ENCODE peak calls at places on chromosome 5, in nine cellular contexts. One of them, this sample, is unnamed. For H3K36me3, the result is how much of the 10 kb centered on the place peaks cover.

GRCh38 chr5:74648835-74649286 is 8.3 kb upstream of the ENC1 start:
- DNase-seq in neural progenitor cell: peak
- DNase-seq in CD8-positive, alpha-beta T cell: peak
- DNase-seq in psoas muscle: no peak
- DNase-seq in brain microvascular endothelial cell: no peak
- DNase-seq in kidney epithelial cell: no peak
- DNase-seq in Peyer's patch: no peak
- DNase-seq in HepG2: peak
- DNase-seq in mammary epithelial cell: no peak
- DNase-seq in this sample: no peak

GRCh38 chr5:139262414-139263139 is 31.0 kb upstream of the MATR3 start:
- DNase-seq in neural progenitor cell: peak
- DNase-seq in CD8-positive, alpha-beta T cell: peak
- DNase-seq in psoas muscle: peak
- DNase-seq in brain microvascular endothelial cell: peak
- DNase-seq in kidney epithelial cell: no peak
- DNase-seq in Peyer's patch: peak
- DNase-seq in HepG2: peak
- DNase-seq in mammary epithelial cell: peak
- DNase-seq in this sample: peak

GRCh38 chr5:35129276-35129675 is 81.5 kb upstream of the AGXT2 start:
- DNase-seq in neural progenitor cell: no peak
- DNase-seq in CD8-positive, alpha-beta T cell: no peak
- DNase-seq in psoas muscle: no peak
- DNase-seq in brain microvascular endothelial cell: peak
- DNase-seq in kidney epithelial cell: no peak
- DNase-seq in Peyer's patch: no peak
- DNase-seq in HepG2: no peak
- DNase-seq in mammary epithelial cell: no peak
- DNase-seq in this sample: no peak

GRCh38 chr5:102114525-102115069 is 181.5 kb downstream of the SLCO4C1 start:
- DNase-seq in neural progenitor cell: no peak
- DNase-seq in CD8-positive, alpha-beta T cell: no peak
- DNase-seq in psoas muscle: no peak
- DNase-seq in brain microvascular endothelial cell: no peak
- DNase-seq in kidney epithelial cell: no peak
- DNase-seq in Peyer's patch: no peak
- DNase-seq in HepG2: no peak
- DNase-seq in mammary epithelial cell: no peak
- DNase-seq in this sample: no peak

GRCh38 chr5:89930591-89931383 is 478.8 kb downstream of the CETN3 start:
- DNase-seq in neural progenitor cell: no peak
- DNase-seq in CD8-positive, alpha-beta T cell: no peak
- DNase-seq in psoas muscle: no peak
- DNase-seq in brain microvascular endothelial cell: peak
- DNase-seq in kidney epithelial cell: peak
- DNase-seq in Peyer's patch: no peak
- DNase-seq in HepG2: peak
- DNase-seq in mammary epithelial cell: peak
- DNase-seq in this sample: no peak

GRCh38 chr5:136686192-136686872 is 321.0 kb upstream of the TRPC7 start:
- DNase-seq in neural progenitor cell: peak
- DNase-seq in CD8-positive, alpha-beta T cell: no peak
- DNase-seq in psoas muscle: no peak
- DNase-seq in brain microvascular endothelial cell: peak
- DNase-seq in kidney epithelial cell: peak
- DNase-seq in Peyer's patch: no peak
- DNase-seq in HepG2: peak
- DNase-seq in mammary epithelial cell: peak
- DNase-seq in this sample: no peak

GRCh38 chr5:35618791-35619190 is 1.1 kb downstream of the SPEF2 start:
- DNase-seq in neural progenitor cell: no peak
- DNase-seq in CD8-positive, alpha-beta T cell: no peak
- DNase-seq in psoas muscle: no peak
- DNase-seq in brain microvascular endothelial cell: no peak
- DNase-seq in kidney epithelial cell: no peak
- DNase-seq in Peyer's patch: no peak
- DNase-seq in HepG2: no peak
- DNase-seq in mammary epithelial cell: no peak
- DNase-seq in this sample: no peak

GRCh38 chr5:172726966-172727365 is 44.0 kb downstream of the DUSP1 start:
- DNase-seq in neural progenitor cell: no peak
- DNase-seq in CD8-positive, alpha-beta T cell: no peak
- DNase-seq in psoas muscle: no peak
- DNase-seq in brain microvascular endothelial cell: no peak
- DNase-seq in kidney epithelial cell: no peak
- DNase-seq in Peyer's patch: no peak
- DNase-seq in HepG2: no peak
- DNase-seq in mammary epithelial cell: no peak
- DNase-seq in this sample: no peak

GRCh38 chr5:107618233-107618632 is 52.5 kb downstream of the EFNA5 start:
- DNase-seq in neural progenitor cell: no peak
- DNase-seq in CD8-positive, alpha-beta T cell: no peak
- DNase-seq in psoas muscle: no peak
- DNase-seq in brain microvascular endothelial cell: peak
- DNase-seq in kidney epithelial cell: no peak
- DNase-seq in Peyer's patch: no peak
- DNase-seq in HepG2: no peak
- DNase-seq in mammary epithelial cell: no peak
- DNase-seq in this sample: no peak

GRCh38 chr5:14270212-14270702 is 127.1 kb downstream of the TRIO start:
- DNase-seq in neural progenitor cell: peak
- DNase-seq in CD8-positive, alpha-beta T cell: no peak
- DNase-seq in psoas muscle: peak
- DNase-seq in brain microvascular endothelial cell: peak
- DNase-seq in kidney epithelial cell: no peak
- DNase-seq in Peyer's patch: no peak
- DNase-seq in HepG2: peak
- DNase-seq in mammary epithelial cell: peak
- DNase-seq in this sample: no peak

GRCh38 chr5:154478224-154478565 is at the start of gene HAND1:
- DNase-seq in neural progenitor cell: peak
- DNase-seq in CD8-positive, alpha-beta T cell: no peak
- DNase-seq in psoas muscle: peak
- DNase-seq in brain microvascular endothelial cell: no peak
- DNase-seq in kidney epithelial cell: no peak
- DNase-seq in Peyer's patch: no peak
- DNase-seq in HepG2: peak
- DNase-seq in mammary epithelial cell: no peak
- DNase-seq in this sample: peak

GRCh38 chr5:79771387-79771786 is 81.8 kb downstream of the CMYA5 start:
- DNase-seq in neural progenitor cell: no peak
- DNase-seq in CD8-positive, alpha-beta T cell: no peak
- DNase-seq in psoas muscle: no peak
- DNase-seq in brain microvascular endothelial cell: peak
- DNase-seq in kidney epithelial cell: peak
- DNase-seq in Peyer's patch: no peak
- DNase-seq in HepG2: no peak
- DNase-seq in mammary epithelial cell: no peak
- DNase-seq in this sample: no peak

GRCh38 chr5:113450366-113451328 is 15.9 kb upstream of the TSSK1B start:
- DNase-seq in neural progenitor cell: no peak
- DNase-seq in CD8-positive, alpha-beta T cell: no peak
- DNase-seq in psoas muscle: no peak
- DNase-seq in brain microvascular endothelial cell: peak
- DNase-seq in kidney epithelial cell: no peak
- DNase-seq in Peyer's patch: no peak
- DNase-seq in HepG2: no peak
- DNase-seq in mammary epithelial cell: peak
- DNase-seq in this sample: no peak

GRCh38 chr5:122073864-122074263 is 4.2 kb downstream of the LOX start:
- DNase-seq in neural progenitor cell: no peak
- DNase-seq in CD8-positive, alpha-beta T cell: no peak
- DNase-seq in psoas muscle: no peak
- DNase-seq in brain microvascular endothelial cell: no peak
- DNase-seq in kidney epithelial cell: no peak
- DNase-seq in Peyer's patch: no peak
- DNase-seq in HepG2: no peak
- DNase-seq in mammary epithelial cell: no peak
- DNase-seq in this sample: no peak

GRCh38 chr5:133499896-133500295 is 112.4 kb downstream of the FSTL4 start:
- DNase-seq in neural progenitor cell: no peak
- DNase-seq in CD8-positive, alpha-beta T cell: no peak
- DNase-seq in psoas muscle: no peak
- DNase-seq in brain microvascular endothelial cell: no peak
- DNase-seq in kidney epithelial cell: no peak
- DNase-seq in Peyer's patch: no peak
- DNase-seq in HepG2: no peak
- DNase-seq in mammary epithelial cell: no peak
- DNase-seq in this sample: peak

GRCh38 chr5:92922231-92922967 is 658.6 kb downstream of the NR2F1-AS1 start:
- DNase-seq in neural progenitor cell: peak
- DNase-seq in CD8-positive, alpha-beta T cell: no peak
- DNase-seq in psoas muscle: no peak
- DNase-seq in brain microvascular endothelial cell: no peak
- DNase-seq in kidney epithelial cell: no peak
- DNase-seq in Peyer's patch: no peak
- DNase-seq in HepG2: peak
- DNase-seq in mammary epithelial cell: no peak
- DNase-seq in this sample: no peak

GRCh38 chr5:117719413-117719812 is 1144.8 kb upstream of the SEMA6A start:
- DNase-seq in neural progenitor cell: no peak
- DNase-seq in CD8-positive, alpha-beta T cell: no peak
- DNase-seq in psoas muscle: no peak
- DNase-seq in brain microvascular endothelial cell: no peak
- DNase-seq in kidney epithelial cell: no peak
- DNase-seq in Peyer's patch: no peak
- DNase-seq in HepG2: no peak
- DNase-seq in mammary epithelial cell: no peak
- DNase-seq in this sample: no peak

GRCh38 chr5:40240111-40240510 is 439.6 kb upstream of the PTGER4 start:
- DNase-seq in neural progenitor cell: no peak
- DNase-seq in CD8-positive, alpha-beta T cell: no peak
- DNase-seq in psoas muscle: no peak
- DNase-seq in brain microvascular endothelial cell: no peak
- DNase-seq in kidney epithelial cell: no peak
- DNase-seq in Peyer's patch: no peak
- DNase-seq in HepG2: no peak
- DNase-seq in mammary epithelial cell: peak
- DNase-seq in this sample: no peak

GRCh38 chr5:95519681-95520080 is 35.1 kb downstream of the SKIC3 start:
- DNase-seq in neural progenitor cell: no peak
- DNase-seq in CD8-positive, alpha-beta T cell: no peak
- DNase-seq in psoas muscle: no peak
- DNase-seq in brain microvascular endothelial cell: no peak
- DNase-seq in kidney epithelial cell: no peak
- DNase-seq in Peyer's patch: no peak
- DNase-seq in HepG2: no peak
- DNase-seq in mammary epithelial cell: no peak
- DNase-seq in this sample: no peak
- H3K4me3 ChIP-seq in neural progenitor cell: no peak
- H3K4me3 ChIP-seq in CD8-positive, alpha-beta T cell: no peak
- H3K4me3 ChIP-seq in psoas muscle: no peak
- H3K4me3 ChIP-seq in brain microvascular endothelial cell: no peak
- H3K4me3 ChIP-seq in kidney epithelial cell: no peak
- H3K4me3 ChIP-seq in Peyer's patch: no peak
- H3K4me3 ChIP-seq in HepG2: no peak
- H3K4me3 ChIP-seq in mammary epithelial cell: no peak
- H3K4me3 ChIP-seq in this sample: no peak

GRCh38 chr5:909994-910768 is 17.5 kb downstream of the TRIP13 start:
- DNase-seq in neural progenitor cell: no peak
- DNase-seq in CD8-positive, alpha-beta T cell: no peak
- DNase-seq in psoas muscle: no peak
- DNase-seq in brain microvascular endothelial cell: no peak
- DNase-seq in kidney epithelial cell: no peak
- DNase-seq in Peyer's patch: no peak
- DNase-seq in HepG2: no peak
- DNase-seq in mammary epithelial cell: no peak
- DNase-seq in this sample: no peak
- H3K36me3 ChIP-seq in neural progenitor cell: under half
- H3K36me3 ChIP-seq in CD8-positive, alpha-beta T cell: under half
- H3K36me3 ChIP-seq in psoas muscle: under half
- H3K36me3 ChIP-seq in brain microvascular endothelial cell: under half
- H3K36me3 ChIP-seq in kidney epithelial cell: under half
- H3K36me3 ChIP-seq in Peyer's patch: under half
- H3K36me3 ChIP-seq in HepG2: under half
- H3K36me3 ChIP-seq in mammary epithelial cell: under half
- H3K36me3 ChIP-seq in this sample: under half

DNA sequence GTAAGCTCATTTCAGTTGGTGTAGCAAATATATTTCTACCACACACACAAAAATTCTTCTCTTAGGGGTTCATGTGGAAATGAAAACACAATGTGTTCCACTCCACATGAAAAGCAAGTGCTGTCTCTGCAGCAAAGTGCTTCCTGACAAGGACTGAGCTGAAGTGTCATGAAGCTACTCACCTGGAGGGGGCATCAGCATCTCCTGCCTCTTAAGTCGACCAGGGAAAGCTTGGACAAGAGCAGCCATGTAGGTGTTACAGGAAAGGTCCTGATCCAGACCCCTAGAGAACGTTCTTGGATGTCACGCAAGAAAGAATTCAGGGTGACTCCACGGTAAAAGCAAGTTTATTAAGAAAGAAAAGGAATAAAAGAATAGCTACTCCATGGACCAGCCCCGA is 62.8 kb downstream of the SV2C start:
- DNase-seq in neural progenitor cell: peak
- DNase-seq in CD8-positive, alpha-beta T cell: no peak
- DNase-seq in psoas muscle: no peak
- DNase-seq in brain microvascular endothelial cell: no peak
- DNase-seq in kidney epithelial cell: no peak
- DNase-seq in Peyer's patch: no peak
- DNase-seq in HepG2: peak
- DNase-seq in mammary epithelial cell: peak
- DNase-seq in this sample: no peak
- TF ChIP-seq CTCF in neural progenitor cell: peak
- TF ChIP-seq CTCF in CD8-positive, alpha-beta T cell: no peak
- TF ChIP-seq CTCF in psoas muscle: no peak
- TF ChIP-seq CTCF in brain microvascular endothelial cell: peak
- TF ChIP-seq CTCF in kidney epithelial cell: peak
- TF ChIP-seq CTCF in Peyer's patch: no peak
- TF ChIP-seq CTCF in HepG2: peak
- TF ChIP-seq CTCF in mammary epithelial cell: peak
- TF ChIP-seq CTCF in this sample: no peak

GRCh38 chr5:168530751-168531150 is 1.6 kb downstream of the FBLL1 start:
- DNase-seq in neural progenitor cell: no peak
- DNase-seq in CD8-positive, alpha-beta T cell: no peak
- DNase-seq in psoas muscle: no peak
- DNase-seq in brain microvascular endothelial cell: no peak
- DNase-seq in kidney epithelial cell: no peak
- DNase-seq in Peyer's patch: no peak
- DNase-seq in HepG2: no peak
- DNase-seq in mammary epithelial cell: peak
- DNase-seq in this sample: no peak

GRCh38 chr5:168529361-168530234 is 493 bp downstream of the FBLL1 start:
- DNase-seq in neural progenitor cell: peak
- DNase-seq in CD8-positive, alpha-beta T cell: no peak
- DNase-seq in psoas muscle: no peak
- DNase-seq in brain microvascular endothelial cell: no peak
- DNase-seq in kidney epithelial cell: no peak
- DNase-seq in Peyer's patch: no peak
- DNase-seq in HepG2: no peak
- DNase-seq in mammary epithelial cell: no peak
- DNase-seq in this sample: no peak

GRCh38 chr5:168527756-168528295 is 1.3 kb upstream of the FBLL1 start:
- DNase-seq in neural progenitor cell: no peak
- DNase-seq in CD8-positive, alpha-beta T cell: no peak
- DNase-seq in psoas muscle: no peak
- DNase-seq in brain microvascular endothelial cell: no peak
- DNase-seq in kidney epithelial cell: no peak
- DNase-seq in Peyer's patch: no peak
- DNase-seq in HepG2: no peak
- DNase-seq in mammary epithelial cell: no peak
- DNase-seq in this sample: no peak

GRCh38 chr5:168531191-168531590 is 2.1 kb downstream of the FBLL1 start:
- DNase-seq in neural progenitor cell: peak
- DNase-seq in CD8-positive, alpha-beta T cell: no peak
- DNase-seq in psoas muscle: no peak
- DNase-seq in brain microvascular endothelial cell: no peak
- DNase-seq in kidney epithelial cell: no peak
- DNase-seq in Peyer's patch: no peak
- DNase-seq in HepG2: no peak
- DNase-seq in mammary epithelial cell: no peak
- DNase-seq in this sample: no peak

GRCh38 chr5:168528521-168529360 is at the start of gene FBLL1:
- DNase-seq in neural progenitor cell: peak
- DNase-seq in CD8-positive, alpha-beta T cell: no peak
- DNase-seq in psoas muscle: no peak
- DNase-seq in brain microvascular endothelial cell: peak
- DNase-seq in kidney epithelial cell: no peak
- DNase-seq in Peyer's patch: no peak
- DNase-seq in HepG2: peak
- DNase-seq in mammary epithelial cell: no peak
- DNase-seq in this sample: no peak
- H3K4me3 ChIP-seq in neural progenitor cell: peak
- H3K4me3 ChIP-seq in CD8-positive, alpha-beta T cell: peak
- H3K4me3 ChIP-seq in psoas muscle: peak
- H3K4me3 ChIP-seq in brain microvascular endothelial cell: peak
- H3K4me3 ChIP-seq in kidney epithelial cell: peak
- H3K4me3 ChIP-seq in Peyer's patch: peak
- H3K4me3 ChIP-seq in HepG2: peak
- H3K4me3 ChIP-seq in mammary epithelial cell: peak
- H3K4me3 ChIP-seq in this sample: no peak